ENCODE peak calls at places on chromosomes 13 and 19, in seven cellular contexts. G is CD4-positive, CD25-positive, alpha-beta regulatory T cell; P is left cardiac atrium; V is DMS53; N is uterus; B is cardiac fibroblast; C is activated naive CD8-positive, alpha-beta T cell treated with anti-CD3 and anti-CD28 coated beads for 36 hours. K is an unnamed sample.

GRCh38 chr13:98632971-98633370 is 56.1 kb upstream of the STK24 start:
- DNase-seq in G (no peak), P (no peak), V (no peak), N (no peak), B (peak; percentile 12), C (no peak), K (no peak)

GRCh38 chr13:79901336-79901735 is 420.4 kb downstream of the NDFIP2 start:
- DNase-seq in G (no peak), P (no peak), V (no peak), N (no peak), B (peak; percentile 61), C (no peak), K (no peak)

GRCh38 chr13:110981379-110981778 is 66.5 kb upstream of the ANKRD10 start:
- DNase-seq in G (no peak), P (no peak), V (no peak), N (no peak), B (no peak), C (no peak), K (no peak)

GRCh38 chr13:107518292-107518691 is 697.0 kb downstream of the LIG4 start:
- DNase-seq in G (no peak), P (no peak), V (peak; percentile 0), N (no peak), B (peak; percentile 10), C (no peak), K (no peak)

GRCh38 chr19:38869160-38869835 is 8.8 kb downstream of the RINL start:
- DNase-seq in G (peak; percentile 54), P (peak; percentile 37), V (peak; percentile 76), N (no peak), B (peak; percentile 5), C (peak; percentile 45), K (no peak)

GRCh38 chr13:30133976-30134375 is 173.4 kb downstream of the KATNAL1 start:
- DNase-seq in G (no peak), P (no peak), V (peak; percentile 42), N (no peak), B (no peak), C (no peak), K (no peak)

GRCh38 chr19:13156968-13157882 is 7.0 kb downstream of the IER2 start:
- DNase-seq in G (peak; percentile 65), P (no peak), V (no peak), N (no peak), B (peak; percentile 28), C (no peak), K (no peak)

GRCh38 chr19:16383584-16384161 is 59.0 kb downstream of the KLF2 start:
- DNase-seq in G (no peak), P (no peak), V (no peak), N (no peak), B (no peak), C (no peak), K (peak; percentile 48)

GRCh38 chr19:55654833-55655647 is at the start of gene U2AF2:
- DNase-seq in G (peak; percentile 92), P (peak; percentile 96), V (peak; percentile 96), N (peak; percentile 95), B (peak; percentile 96), C (peak; percentile 94), K (peak; percentile 94)

GRCh38 chr13:50576156-50576555 is 267.3 kb downstream of the DLEU7 start:
- DNase-seq in G (no peak), P (no peak), V (peak; percentile 79), N (no peak), B (no peak), C (no peak), K (peak; percentile 54)

GRCh38 chr19:4592445-4592844 is 33.0 kb upstream of the SEMA6B start:
- DNase-seq in G (no peak), P (no peak), V (no peak), N (no peak), B (no peak), C (no peak), K (no peak)

GRCh38 chr19:40596608-40597328 is 4.4 kb upstream of the LTBP4 start:
- DNase-seq in G (no peak), P (peak; percentile 81), V (peak; percentile 87), N (peak; percentile 69), B (peak; percentile 60), C (peak; percentile 49), K (peak; percentile 75)

GRCh38 chr19:6861683-6862286 is 25.6 kb upstream of the ADGRE1 start:
- DNase-seq in G (peak; percentile 11), P (no peak), V (no peak), N (no peak), B (no peak), C (no peak), K (no peak)

GRCh38 chr13:43329702-43330101 is 306.3 kb downstream of the DNAJC15 start:
- DNase-seq in G (no peak), P (no peak), V (no peak), N (no peak), B (no peak), C (no peak), K (no peak)

GRCh38 chr13:21798181-21798580 is 127.3 kb downstream of the FGF9 start:
- DNase-seq in G (no peak), P (no peak), V (no peak), N (no peak), B (no peak), C (no peak), K (no peak)

GRCh38 chr13:110907951-110908898 is 6.6 kb downstream of the ANKRD10 start:
- DNase-seq in G (no peak), P (no peak), V (peak; percentile 64), N (no peak), B (peak; percentile 49), C (no peak), K (no peak)